ENCODE peak calls at places on chromosomes 7 and 10, in six cellular contexts. R is endodermal cell, G is mesenchymal stem cell, X is hepatocyte, C is mammary epithelial cell, Q is fibroblast of lung. H is an unnamed sample.

GRCh38 chr10:8378198-8378983 is 323.9 kb downstream of the GATA3 start:
- DNase-seq in R (no peak), C (no peak), G (peak; percentile 23), Q (no peak), X (no peak), H (no peak)

GRCh38 chr7:939843-940242 is 14.6 kb downstream of the ADAP1 start:
- DNase-seq in G (no peak), X (no peak), Q (no peak), C (no peak), R (no peak), H (no peak)

GRCh38 chr10:82190432-82191260 is 315.7 kb downstream of the NRG3 start:
- DNase-seq in R (no peak), X (no peak), C (no peak), G (no peak), Q (no peak), H (peak; percentile 15)

GRCh38 chr7:98286093-98286525 is 4.6 kb downstream of the BRI3 start:
- DNase-seq in Q (peak; percentile 57), X (peak; percentile 57), C (peak; percentile 73), G (peak; percentile 76), R (no peak), H (no peak)

GRCh38 chr10:15144788-15145187 is 23.7 kb downstream of the NMT2 start:
- DNase-seq in G (no peak), C (peak; percentile 10), X (no peak), Q (peak; percentile 29), R (no peak), H (no peak)

GRCh38 chr10:75098902-75099673 is 12.4 kb upstream of the SAMD8 start:
- DNase-seq in R (no peak), Q (no peak), C (no peak), G (no peak), X (no peak), H (no peak)

GRCh38 chr10:34504534-34504933 is 310.6 kb downstream of the PARD3 start:
- DNase-seq in Q (peak; percentile 18), G (peak; percentile 57), R (peak; percentile 72), X (peak; percentile 63), C (peak; percentile 76), H (no peak)

GRCh38 chr10:78850611-78851010 is 218.2 kb upstream of the ZMIZ1 start:
- DNase-seq in C (no peak), G (no peak), Q (no peak), R (peak; percentile 18), X (no peak), H (no peak)

GRCh38 chr7:110623436-110623835 is 467.5 kb upstream of the LRRN3 start:
- DNase-seq in X (no peak), R (no peak), Q (no peak), C (peak; percentile 11), G (no peak), H (no peak)

GRCh38 chr7:97733276-97734206 is 1.7 kb downstream of the TAC1 start:
- DNase-seq in X (peak; percentile 19), Q (no peak), C (no peak), R (peak; percentile 83), G (no peak), H (no peak)

GRCh38 chr7:33873518-33873917 is 31.8 kb upstream of the BMPER start:
- DNase-seq in G (no peak), R (peak; percentile 57), X (no peak), Q (no peak), C (no peak), H (no peak)

GRCh38 chr10:59830601-59831259 is 75.6 kb downstream of the CCDC6 start:
- DNase-seq in C (peak; percentile 12), R (peak; percentile 89), Q (peak; percentile 70), X (peak; percentile 67), G (peak; percentile 61), H (peak; percentile 35)

GRCh38 chr7:17405786-17406185 is 107.3 kb downstream of the AHR start:
- DNase-seq in Q (peak; percentile 88), X (peak; percentile 13), G (peak; percentile 93), R (no peak), C (peak; percentile 86), H (no peak)

GRCh38 chr10:71727429-71728217 is 8.0 kb upstream of the C10orf105 start:
- DNase-seq in C (peak; percentile 28), R (no peak), G (no peak), X (peak; percentile 50), Q (peak; percentile 53), H (peak; percentile 49)

GRCh38 chr10:69332278-69333010 is 54.1 kb downstream of the HK1 start:
- DNase-seq in Q (peak; percentile 44), G (peak; percentile 63), C (no peak), X (no peak), R (no peak), H (no peak)

GRCh38 chr10:70512149-70512611 is 33.6 kb downstream of the PALD1 start:
- DNase-seq in G (no peak), Q (peak; percentile 41), C (no peak), X (no peak), R (no peak), H (peak; percentile 34)

GRCh38 chr7:149720372-149721083 is 52.9 kb downstream of the ZNF467 start:
- DNase-seq in Q (no peak), X (peak; percentile 72), G (no peak), C (no peak), R (peak; percentile 53), H (peak; percentile 63)

GRCh38 chr10:77350711-77351119 is 286.9 kb downstream of the KCNMA1 start:
- DNase-seq in R (no peak), C (peak; percentile 98), G (peak; percentile 99), Q (peak; percentile 99), X (peak; percentile 79), H (peak; percentile 97)

GRCh38 chr7:2807846-2808772 is 36.0 kb downstream of the GNA12 start:
- DNase-seq in G (peak; percentile 79), C (no peak), Q (peak; percentile 26), X (no peak), R (peak; percentile 61), H (no peak)

GRCh38 chr7:18109762-18110161 is 82.1 kb upstream of the PRPS1L1 start:
- DNase-seq in R (no peak), C (no peak), X (no peak), Q (peak; percentile 31), G (no peak), H (no peak)

GRCh38 chr10:74738985-74739567 is 87.3 kb upstream of the KAT6B start:
- DNase-seq in R (peak; percentile 61), G (peak; percentile 16), C (no peak), Q (peak; percentile 21), X (no peak), H (no peak)

GRCh38 chr7:122132341-122132740 is 11.7 kb downstream of the AASS start:
- DNase-seq in R (no peak), Q (peak; percentile 31), G (peak; percentile 53), X (no peak), C (peak; percentile 62), H (no peak)

GRCh38 chr10:119358140-119358512 is 150.8 kb downstream of the GRK5 start:
- DNase-seq in Q (no peak), C (no peak), R (no peak), X (no peak), G (no peak), H (no peak)

GRCh38 chr7:34759477-34760125 is 101.6 kb downstream of the NPSR1 start:
- DNase-seq in Q (peak; percentile 54), R (peak; percentile 59), C (peak; percentile 5), G (peak; percentile 53), X (peak; percentile 57), H (peak; percentile 66)

GRCh38 chr7:47497367-47498096 is 84.4 kb downstream of the TNS3 start:
- DNase-seq in R (no peak), G (peak; percentile 69), C (no peak), Q (peak; percentile 35), X (no peak), H (no peak)

GRCh38 chr10:77179015-77179695 is 458.5 kb downstream of the KCNMA1 start:
- DNase-seq in Q (peak; percentile 90), G (peak; percentile 68), X (peak; percentile 65), C (peak; percentile 77), R (peak; percentile 74), H (no peak)

GRCh38 chr10:46216836-46217748 is 69.7 kb upstream of the ANTXRL start:
- DNase-seq in R (no peak), G (no peak), X (no peak), C (peak; percentile 26), Q (no peak), H (no peak)

GRCh38 chr10:103284170-103284569 is 7.2 kb downstream of the INA start:
- DNase-seq in R (no peak), X (peak; percentile 39), C (peak; percentile 56), Q (peak; percentile 54), G (peak; percentile 68), H (no peak)

GRCh38 chr7:140137078-140137477 is 39.7 kb downstream of the KDM7A start:
- DNase-seq in C (no peak), X (no peak), Q (no peak), G (no peak), R (no peak), H (no peak)

GRCh38 chr10:103915794-103916193 is 2.2 kb downstream of the STN1 start:
- DNase-seq in C (no peak), R (no peak), X (no peak), G (peak; percentile 17), Q (no peak), H (no peak)

GRCh38 chr7:32049599-32049998 is 20.6 kb downstream of the PDE1C start:
- DNase-seq in G (no peak), X (no peak), R (no peak), C (no peak), Q (no peak), H (no peak)

GRCh38 chr7:44885394-44886317 is at the start of gene PURB:
- DNase-seq in R (peak; percentile 96), G (peak; percentile 99), C (peak; percentile 99), Q (peak; percentile 97), X (peak; percentile 98), H (peak; percentile 96)

GRCh38 chr10:124122211-124122610 is 28.8 kb upstream of the CHST15 start:
- DNase-seq in X (no peak), G (no peak), C (no peak), Q (no peak), R (no peak), H (peak; percentile 79)

GRCh38 chr7:94344826-94345225 is 49.9 kb upstream of the COL1A2 start:
- DNase-seq in Q (peak; percentile 36), R (no peak), C (peak; percentile 12), X (no peak), G (peak; percentile 28), H (no peak)
- H3K4me1 ChIP-seq in Q (peaks cover 23% of the 10 kb centered on the region), R (peaks cover 10% of the 10 kb centered on the region), C (peaks cover 21% of the 10 kb centered on the region), X (no peaks in the 10 kb centered on the region), G (peaks cover 7% of the 10 kb centered on the region), H (peaks cover 13% of the 10 kb centered on the region)

GRCh38 chr7:26993816-26994810 is 101.7 kb downstream of the HOXA1 start:
- DNase-seq in R (peak; percentile 51), X (no peak), Q (peak; percentile 75), G (no peak), C (peak; percentile 47), H (no peak)
- H3K27ac ChIP-seq in R (no peak overlapping the region), X (no peak overlapping the region), Q (no peak overlapping the region), G (no peak overlapping the region), C (peak overlapping the region; percentile 61), H (no peak overlapping the region)

DNA sequence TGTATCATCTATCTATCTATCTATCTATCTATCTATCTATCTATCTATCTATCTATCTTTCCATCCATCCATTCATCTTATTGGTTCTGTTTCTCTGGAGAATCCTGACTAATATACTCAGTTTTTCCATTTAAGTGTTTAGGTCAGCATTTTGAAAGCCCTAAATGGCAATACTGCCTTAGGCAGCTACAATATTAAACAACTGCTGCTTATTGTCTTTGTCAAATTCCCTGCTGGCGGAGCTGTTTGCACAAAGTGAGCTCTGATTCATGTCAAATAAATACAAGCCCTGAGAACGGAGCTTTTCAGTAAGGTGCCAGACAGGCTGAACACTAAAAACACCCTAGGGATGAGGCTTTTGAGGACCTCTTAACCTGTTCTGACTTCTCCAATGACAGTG is 7.1 kb upstream of the KLHL7 start:
- DNase-seq in G (no peak), X (no peak), C (no peak), R (no peak), Q (no peak), H (no peak)
- H3K4me1 ChIP-seq in G (no peaks in the 10 kb centered on the region), X (no peaks in the 10 kb centered on the region), C (peaks cover 6% of the 10 kb centered on the region), R (no peaks in the 10 kb centered on the region), Q (no peaks in the 10 kb centered on the region), H (no peaks in the 10 kb centered on the region)

GRCh38 chr10:109992485-109992884 is 15.3 kb upstream of the ADD3 start:
- DNase-seq in X (peak; percentile 36), G (peak; percentile 79), C (no peak), Q (peak; percentile 53), R (no peak), H (no peak)
- H3K27ac ChIP-seq in X (peak overlapping the region; percentile 93), G (peak overlapping the region; percentile 38), C (no peak overlapping the region), Q (peak overlapping the region; percentile 51), R (no peak overlapping the region), H (no peak overlapping the region)